ENCODE peak calls at places on chromosomes 5 and 9, in four cellular contexts. H, D, E and G are unnamed samples.

GRCh38 chr9:89597711-89598707 is 6.8 kb upstream of the GADD45G start:
- DNase-seq in E (no peak), D (no peak), H (peak; percentile 74), G (peak; percentile 61)

GRCh38 chr5:79886940-79887339 is 104.1 kb downstream of the MTX3 start:
- DNase-seq in H (no peak), D (no peak), E (no peak), G (no peak)

GRCh38 chr9:123111427-123111826 is 78.0 kb downstream of the GPR21 start:
- DNase-seq in E (no peak), H (no peak), D (no peak), G (no peak)

GRCh38 chr5:106094128-106094726 is 1576.5 kb downstream of the EFNA5 start:
- DNase-seq in E (no peak), D (no peak), H (peak; percentile 29), G (no peak)

GRCh38 chr9:30075451-30076199 is 2308.8 kb upstream of the ACO1 start:
- DNase-seq in D (no peak), E (no peak), H (no peak), G (peak; percentile 31)

GRCh38 chr5:125278711-125279110 is 532.3 kb upstream of the ZNF608 start:
- DNase-seq in E (no peak), D (no peak), H (no peak), G (no peak)

GRCh38 chr9:92724528-92725265 is 39.9 kb downstream of the BICD2 start:
- DNase-seq in E (peak; percentile 53), H (no peak), D (no peak), G (no peak)

GRCh38 chr9:36987409-36987808 is 46.7 kb downstream of the PAX5 start:
- DNase-seq in D (no peak), E (no peak), H (no peak), G (no peak)

GRCh38 chr5:173753307-173754168 is 134.6 kb upstream of the CPEB4 start:
- DNase-seq in D (peak; percentile 84), E (peak; percentile 58), H (peak; percentile 66), G (no peak)

GRCh38 chr9:113541019-113541900 is 77.7 kb downstream of the RGS3 start:
- DNase-seq in D (no peak), E (no peak), H (peak; percentile 63), G (no peak)

GRCh38 chr9:107295995-107296394 is 12.9 kb downstream of the RAD23B start:
- DNase-seq in H (no peak), E (no peak), D (no peak), G (no peak)

GRCh38 chr9:109411069-109411761 is 86.9 kb downstream of the PTPN3 start:
- DNase-seq in D (no peak), H (no peak), E (no peak), G (peak; percentile 77)

GRCh38 chr5:68395844-68396523 is 180.4 kb downstream of the PIK3R1 start:
- DNase-seq in E (no peak), D (no peak), H (no peak), G (no peak)

GRCh38 chr9:96420468-96421219 is 2.5 kb upstream of the ZNF367 start:
- DNase-seq in D (no peak), E (no peak), H (peak; percentile 95), G (no peak)

GRCh38 chr9:22044583-22044982 is 35.5 kb upstream of the CDKN2B start:
- DNase-seq in E (no peak), D (no peak), H (peak; percentile 89), G (no peak)

GRCh38 chr5:57358796-57359592 is 123.6 kb downstream of the ACTBL2 start:
- DNase-seq in E (no peak), D (no peak), H (no peak), G (no peak)

GRCh38 chr5:54889826-54890225 is 95.6 kb downstream of the ESM1 start:
- DNase-seq in D (no peak), H (peak; percentile 88), E (no peak), G (no peak)

DNA sequence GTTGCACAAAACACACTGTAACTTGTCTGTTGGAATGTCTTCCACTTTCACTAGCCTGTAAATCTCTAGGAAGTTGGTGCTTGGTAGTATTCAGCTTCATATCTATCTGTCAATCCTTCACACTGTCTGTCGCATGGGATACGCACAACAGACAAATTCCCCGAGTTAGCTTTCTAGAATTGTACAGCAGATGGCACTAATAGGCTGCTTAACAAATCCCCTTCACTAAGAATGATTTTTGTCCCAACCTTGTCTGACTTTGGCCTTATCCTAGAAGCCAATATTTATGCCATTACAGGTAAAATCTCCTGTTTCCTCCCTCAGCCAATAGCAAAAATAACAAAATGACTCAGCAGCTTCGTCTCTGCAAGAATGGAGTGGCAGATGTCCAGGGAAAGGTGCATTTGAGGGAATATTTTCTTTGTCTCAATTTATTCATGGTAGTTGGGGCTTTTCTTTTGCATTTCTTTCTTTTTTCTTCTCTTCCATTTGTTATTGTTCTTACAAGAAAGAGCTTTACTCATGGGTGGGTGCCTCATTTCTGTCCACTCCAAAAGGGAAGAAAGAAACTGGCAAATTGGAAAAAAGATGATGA is 3.1 kb downstream of the NUDT2 start:
- DNase-seq in E (no peak), H (peak; percentile 72), D (no peak), G (no peak)
- TF ChIP-seq CTCF in E (peak; percentile 53), H (peak; percentile 49), D (peak; percentile 66), G (peak; percentile 41)

DNA sequence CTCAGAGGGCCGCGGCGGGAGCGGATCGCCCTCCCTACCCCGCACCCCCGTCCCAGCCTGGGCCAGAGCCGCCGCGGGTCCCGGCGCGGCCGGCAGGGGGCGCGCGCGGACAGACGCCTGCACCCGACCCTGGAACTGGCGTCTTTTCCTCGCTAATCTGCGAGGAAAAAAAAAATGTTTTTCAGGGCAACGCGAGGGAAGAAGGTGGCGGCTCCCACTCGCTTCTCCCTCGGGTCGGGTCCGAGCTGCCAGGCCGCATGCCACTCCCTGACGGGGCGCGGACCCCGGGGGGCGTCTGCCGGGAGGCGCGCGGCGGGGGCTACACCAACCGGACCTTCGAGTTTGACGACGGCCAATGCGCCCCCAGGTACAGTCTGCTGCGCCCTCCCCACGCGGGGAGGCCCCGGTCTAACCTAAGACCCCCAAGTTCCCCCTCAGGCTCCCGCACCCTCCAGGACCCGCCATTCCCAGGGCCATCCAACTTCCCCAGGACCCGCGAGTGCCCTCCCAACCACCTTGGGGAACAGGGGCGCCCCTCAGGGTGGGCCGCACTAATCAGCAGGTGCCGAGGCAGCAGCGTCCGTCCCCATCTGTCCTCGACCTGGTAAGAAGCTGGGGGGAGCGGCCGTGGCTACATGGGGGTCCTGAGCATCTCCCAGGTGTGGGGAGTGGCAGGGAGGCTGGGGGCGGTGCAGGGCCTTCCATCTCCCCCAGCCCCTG is at the start of gene KCNT1:
- DNase-seq in H (peak; percentile 53), D (peak; percentile 51), E (no peak), G (peak; percentile 95)
- TF ChIP-seq CTCF in H (peak; percentile 36), D (peak; percentile 93), E (peak; percentile 91), G (peak; percentile 92)

GRCh38 chr5:28766565-28767158 is 1728.3 kb upstream of the CDH9 start:
- DNase-seq in D (no peak), H (peak; percentile 62), E (no peak), G (no peak)
- TF ChIP-seq CTCF in D (no peak), H (peak; percentile 8), E (peak; percentile 34), G (no peak)

GRCh38 chr9:71676460-71676859 is 91.9 kb downstream of the CEMIP2 start:
- DNase-seq in H (no peak), D (no peak), E (no peak), G (no peak)
- TF ChIP-seq CTCF in H (no peak), D (no peak), E (no peak), G (no peak)

GRCh38 chr9:128845186-128845931 is 15.8 kb upstream of the SPOUT1 start:
- DNase-seq in E (peak; percentile 8), H (no peak), D (no peak), G (peak; percentile 20)
- TF ChIP-seq CTCF in E (no peak), H (no peak), D (no peak), G (no peak)

GRCh38 chr9:77978086-77978781 is 53.4 kb downstream of the GNAQ start:
- DNase-seq in H (no peak), E (no peak), D (no peak), G (peak; percentile 12)

GRCh38 chr9:77974414-77974813 is 57.2 kb downstream of the GNAQ start:
- DNase-seq in D (no peak), E (no peak), H (no peak), G (no peak)

GRCh38 chr9:77980622-77981021 is 51.0 kb downstream of the GNAQ start:
- DNase-seq in E (no peak), D (no peak), H (peak; percentile 57), G (no peak)

GRCh38 chr9:77975023-77975422 is 56.6 kb downstream of the GNAQ start:
- DNase-seq in H (no peak), E (no peak), D (no peak), G (no peak)

DNA sequence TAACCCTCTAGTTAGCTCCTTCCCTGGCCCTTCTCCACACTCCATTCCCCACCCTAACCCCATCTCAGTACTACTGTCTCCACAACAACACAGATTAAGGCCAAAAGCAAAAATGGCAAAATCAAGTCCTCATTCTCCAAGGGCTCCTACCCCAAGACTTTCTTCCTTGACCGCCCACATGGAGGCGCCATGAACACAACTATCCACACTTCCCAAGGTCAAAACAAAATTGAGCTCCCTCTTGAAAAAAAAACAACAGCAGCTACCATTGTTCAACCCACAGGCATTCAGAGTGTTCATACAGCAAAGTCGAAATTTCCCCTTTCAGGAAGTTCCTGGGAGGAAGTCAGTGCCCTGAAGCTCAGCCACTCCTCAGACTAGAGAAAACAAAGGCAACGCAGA is 54.4 kb downstream of the GNAQ start:
- DNase-seq in E (peak; percentile 55), H (peak; percentile 87), D (peak; percentile 57), G (peak; percentile 13)
- TF ChIP-seq CTCF in E (peak; percentile 49), H (peak; percentile 68), D (peak; percentile 46), G (peak; percentile 20)

GRCh38 chr9:126706698-126707053 is 92.9 kb downstream of the LMX1B start:
- DNase-seq in D (no peak), H (no peak), E (no peak), G (no peak)
- TF ChIP-seq CTCF in D (no peak), H (no peak), E (no peak), G (no peak)

GRCh38 chr9:10232352-10232930 is 380.4 kb downstream of the PTPRD start:
- DNase-seq in H (peak; percentile 17), D (no peak), E (no peak), G (no peak)
- TF ChIP-seq CTCF in H (peak; percentile 5), D (no peak), E (no peak), G (no peak)

GRCh38 chr5:116576043-116576713 is 1.6 kb upstream of the SEMA6A start:
- DNase-seq in H (peak; percentile 76), E (peak; percentile 63), D (peak; percentile 54), G (peak; percentile 89)

GRCh38 chr5:116573617-116574431 is 799 bp downstream of the SEMA6A start:
- DNase-seq in H (peak; percentile 18), E (peak; percentile 47), D (peak; percentile 25), G (peak; percentile 59)

GRCh38 chr5:116575635-116576042 is 1.0 kb upstream of the SEMA6A start:
- DNase-seq in H (peak; percentile 3), D (no peak), E (no peak), G (no peak)

GRCh38 chr5:116573279-116573616 is 1.4 kb downstream of the SEMA6A start:
- DNase-seq in H (peak; percentile 10), D (peak; percentile 34), E (peak; percentile 47), G (peak; percentile 51)

GRCh38 chr5:116574682-116575634 is at the start of gene SEMA6A:
- DNase-seq in H (peak; percentile 93), D (peak; percentile 88), E (peak; percentile 86), G (peak; percentile 89)
- TF ChIP-seq CTCF in H (no peak), D (no peak), E (no peak), G (no peak)